ENCODE peak calls at places on chromosomes 7 and 10, in seven cellular contexts. I is SJSA1, N is left ventricle myocardium inferior, O is neuronal stem cell, X is left lung, U is WERI-Rb-1, T is aorta. V is an unnamed sample.

GRCh38 chr7:2929321-2930201 is 85.5 kb upstream of the GNA12 start:
- DNase-seq in I (no peak), N (peak; percentile 7), O (no peak), X (peak; percentile 17), U (no peak), T (peak; percentile 26), V (no peak)

GRCh38 chr7:24778543-24779282 is 21.4 kb upstream of the GSDME start:
- DNase-seq in I (no peak), N (peak; percentile 46), O (no peak), X (peak; percentile 71), U (peak; percentile 51), T (peak; percentile 84), V (no peak)

GRCh38 chr10:33657154-33657900 is 322.9 kb upstream of the NRP1 start:
- DNase-seq in I (no peak), N (no peak), O (no peak), X (no peak), U (no peak), T (no peak), V (no peak)

GRCh38 chr7:29987821-29988317 is 1.7 kb downstream of the SCRN1 start:
- DNase-seq in I (peak; percentile 92), N (no peak), O (peak; percentile 31), X (no peak), U (no peak), T (no peak), V (no peak)

GRCh38 chr10:123911866-123912265 is 20.3 kb upstream of the CPXM2 start:
- DNase-seq in I (no peak), N (no peak), O (no peak), X (no peak), U (no peak), T (no peak), V (no peak)

GRCh38 chr7:96479015-96479645 is 157.2 kb upstream of the SLC25A13 start:
- DNase-seq in I (peak; percentile 11), N (no peak), O (no peak), X (no peak), U (no peak), T (no peak), V (no peak)

GRCh38 chr7:151366872-151367207 is 25.2 kb downstream of the NUB1 start:
- DNase-seq in I (peak; percentile 34), N (no peak), O (no peak), X (no peak), U (no peak), T (no peak), V (no peak)

GRCh38 chr7:954330-955238 is at the start of gene ADAP1:
- DNase-seq in I (no peak), N (peak; percentile 44), O (no peak), X (peak; percentile 61), U (peak; percentile 38), T (peak; percentile 68), V (peak; percentile 9)

GRCh38 chr7:47080816-47081215 is 501.1 kb downstream of the TNS3 start:
- DNase-seq in I (peak; percentile 54), N (no peak), O (no peak), X (no peak), U (peak; percentile 67), T (no peak), V (no peak)

GRCh38 chr10:110813743-110814472 is 57.8 kb upstream of the PDCD4 start:
- DNase-seq in I (no peak), N (no peak), O (no peak), X (no peak), U (no peak), T (no peak), V (no peak)

GRCh38 chr7:57177856-57178767 is 45.9 kb upstream of the ZNF479 start:
- DNase-seq in I (no peak), N (no peak), O (no peak), X (no peak), U (no peak), T (no peak), V (no peak)
- H3K9me3 ChIP-seq in I (peaks cover 2% of the 10 kb centered on the region), N (no peaks in the 10 kb centered on the region), O (no peaks in the 10 kb centered on the region), X (no peaks in the 10 kb centered on the region), U (peaks cover 13% of the 10 kb centered on the region), T (peaks cover 7% of the 10 kb centered on the region), V (peaks cover 9% of the 10 kb centered on the region)

GRCh38 chr7:44749992-44750391 is 1.3 kb downstream of the ZMIZ2 start:
- DNase-seq in I (no peak), N (no peak), O (no peak), X (no peak), U (no peak), T (no peak), V (no peak)

GRCh38 chr7:44750921-44751571 is 2.4 kb downstream of the ZMIZ2 start:
- DNase-seq in I (no peak), N (peak; percentile 40), O (no peak), X (no peak), U (no peak), T (no peak), V (peak; percentile 61)

GRCh38 chr7:44748948-44749731 is 493 bp downstream of the ZMIZ2 start:
- DNase-seq in I (no peak), N (no peak), O (no peak), X (no peak), U (no peak), T (no peak), V (no peak)

GRCh38 chr7:44748042-44748947 is at the start of gene ZMIZ2:
- DNase-seq in I (peak; percentile 82), N (peak; percentile 93), O (peak; percentile 89), X (peak; percentile 96), U (peak; percentile 88), T (peak; percentile 95), V (peak; percentile 84)

DNA sequence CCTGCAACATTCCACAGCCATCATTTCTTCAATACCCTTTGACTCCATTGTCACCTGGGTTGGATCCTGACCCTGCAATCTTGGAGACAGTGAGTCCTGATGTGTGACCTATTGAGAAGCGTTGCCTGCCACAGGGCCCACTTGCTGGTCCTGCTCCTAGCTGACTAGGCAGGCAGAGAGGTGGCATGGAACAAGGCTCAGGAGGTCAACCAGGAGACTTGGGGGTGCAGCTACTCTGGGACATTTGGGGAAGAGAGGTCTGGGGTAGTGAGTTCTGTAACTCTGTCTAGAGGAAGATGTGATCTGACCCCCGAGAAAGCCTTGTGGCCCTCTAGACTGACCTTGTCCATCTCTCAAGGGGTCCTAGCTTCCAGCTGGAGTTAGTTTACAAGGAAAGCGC is 1.8 kb downstream of the ZMIZ2 start:
- DNase-seq in I (no peak), N (no peak), O (no peak), X (no peak), U (no peak), T (no peak), V (no peak)
- H3K27ac ChIP-seq in I (no peak overlapping the region), N (peak overlapping the region; percentile 100), O (no peak overlapping the region), X (no peak overlapping the region), U (no peak overlapping the region), T (no peak overlapping the region), V (peak overlapping the region; percentile 86)

DNA sequence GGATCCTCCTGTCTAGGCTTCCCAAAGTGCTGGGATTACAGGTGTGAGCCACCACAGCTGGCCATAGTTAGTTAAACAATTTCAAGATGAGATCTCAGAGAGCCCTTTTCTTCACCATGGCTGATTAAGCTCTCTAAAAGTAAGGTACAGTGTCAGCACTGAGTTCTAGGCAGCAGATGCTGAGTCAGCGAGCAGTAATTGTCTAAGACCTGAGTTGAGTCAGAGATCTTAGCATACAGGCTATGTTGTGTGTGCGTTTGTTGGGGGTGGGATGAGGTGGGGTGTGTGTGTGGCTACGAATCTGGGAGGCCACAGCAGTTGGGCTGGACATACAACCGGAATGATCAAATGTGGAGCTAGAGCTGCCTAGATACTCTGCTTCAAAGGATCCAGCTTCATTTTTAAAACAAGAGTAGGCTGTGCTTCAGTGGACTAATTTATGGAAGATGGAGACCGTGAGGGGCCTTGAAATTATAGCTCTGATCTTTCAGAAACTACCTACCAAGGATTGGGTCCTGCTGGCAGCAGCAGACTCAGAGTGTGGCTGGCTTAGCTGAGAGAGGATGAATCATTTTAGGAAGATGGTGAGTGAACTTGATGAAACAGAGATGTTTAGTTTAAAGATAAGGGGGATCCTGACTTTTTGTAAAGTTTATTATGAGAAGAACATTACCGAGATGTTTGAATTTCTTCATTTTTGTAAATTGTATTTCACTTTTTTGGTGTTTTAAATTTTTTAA is 17.5 kb upstream of the MTPN start:
- DNase-seq in I (no peak), N (no peak), O (no peak), X (no peak), U (no peak), T (no peak), V (no peak)
- H3K4me3 ChIP-seq in I (no peak overlapping the region), N (no peak overlapping the region), O (no peak overlapping the region), X (no peak overlapping the region), U (no peak overlapping the region), T (no peak overlapping the region), V (no peak overlapping the region)

DNA sequence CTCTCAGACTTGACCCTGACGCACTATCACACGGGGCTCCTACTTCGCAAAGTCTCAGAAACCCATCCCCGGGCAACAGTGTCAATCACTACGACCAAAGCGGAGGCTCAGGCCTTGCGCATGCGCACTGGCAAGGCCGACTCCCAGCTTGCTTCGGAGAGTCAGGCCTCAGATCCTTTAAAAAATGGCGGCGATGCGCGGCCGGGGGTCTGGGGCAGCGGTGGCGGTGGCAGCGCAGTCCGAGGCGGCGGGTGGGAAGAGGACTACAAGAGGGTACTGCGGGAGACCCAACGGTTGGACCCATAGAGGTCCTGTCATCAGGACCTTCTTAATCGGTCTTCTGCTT is 196.9 kb downstream of the ZNF716 start:
- DNase-seq in I (no peak), N (no peak), O (no peak), X (no peak), U (no peak), T (no peak), V (no peak)
- H3K9me3 ChIP-seq in I (no peaks in the 10 kb centered on the region), N (peaks cover 20% of the 10 kb centered on the region), O (no peaks in the 10 kb centered on the region), X (peaks cover 70% of the 10 kb centered on the region), U (peaks cover 6% of the 10 kb centered on the region), T (peaks cover under 1% of the 10 kb centered on the region), V (no peaks in the 10 kb centered on the region)

GRCh38 chr10:3339531-3339950 is 167.0 kb upstream of the PITRM1 start:
- DNase-seq in I (peak; percentile 88), N (no peak), O (no peak), X (no peak), U (no peak), T (no peak), V (no peak)

GRCh38 chr10:3332732-3333131 is 160.2 kb upstream of the PITRM1 start:
- DNase-seq in I (no peak), N (no peak), O (no peak), X (no peak), U (no peak), T (no peak), V (no peak)

GRCh38 chr10:3333426-3333825 is 160.8 kb upstream of the PITRM1 start:
- DNase-seq in I (no peak), N (no peak), O (no peak), X (no peak), U (no peak), T (no peak), V (no peak)

GRCh38 chr10:3339121-3339520 is 166.5 kb upstream of the PITRM1 start:
- DNase-seq in I (peak; percentile 86), N (no peak), O (no peak), X (no peak), U (no peak), T (no peak), V (no peak)

GRCh38 chr10:3336673-3337293 is 164.2 kb upstream of the PITRM1 start:
- DNase-seq in I (peak; percentile 52), N (no peak), O (no peak), X (no peak), U (no peak), T (no peak), V (no peak)
- H3K27ac ChIP-seq in I (peak overlapping the region; percentile 51), N (no peak overlapping the region), O (no peak overlapping the region), X (no peak overlapping the region), U (no peak overlapping the region), T (no peak overlapping the region), V (no peak overlapping the region)

DNA sequence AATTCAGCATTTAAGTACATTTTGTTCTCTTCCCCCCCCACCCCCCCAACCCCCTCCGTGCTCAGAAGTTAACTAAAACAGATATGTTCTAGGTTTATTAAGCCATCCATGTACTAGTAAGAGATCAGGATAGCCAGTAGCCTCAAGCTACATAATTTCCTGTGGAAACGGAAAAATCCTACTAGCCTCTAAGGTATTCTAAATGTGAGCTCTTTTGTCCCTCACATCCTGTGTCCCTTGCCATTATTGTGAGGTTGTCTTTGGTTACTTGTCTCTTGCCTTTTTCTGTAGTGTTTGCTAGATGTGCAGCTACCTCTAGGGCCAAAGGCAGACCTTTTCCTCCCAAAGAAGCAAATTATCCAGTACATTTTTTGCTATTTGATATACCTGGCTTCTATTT is 92.1 kb downstream of the BTRC start:
- DNase-seq in I (no peak), N (no peak), O (no peak), X (no peak), U (no peak), T (no peak), V (no peak)
- H3K4me3 ChIP-seq in I (no peak overlapping the region), N (no peak overlapping the region), O (no peak overlapping the region), X (no peak overlapping the region), U (no peak overlapping the region), T (no peak overlapping the region), V (no peak overlapping the region)

V was measured in effector memory CD4-positive, alpha-beta T cell.